ENCODE peak calls at places on chromosomes 1 and 21, in six cellular contexts. S is aorta, H is NCI-H1105, Y is NCI-H1417, T is neural progenitor cell, F is HEK293T. N is an unnamed sample.

GRCh38 chr1:163656367-163656766 is 334.6 kb downstream of the NUF2 start:
- DNase-seq in S (no peak), H (no peak), Y (peak), T (no peak), F (no peak), N (no peak)

GRCh38 chr1:36464605-36465393 is 615 bp upstream of the MRPS15 start:
- DNase-seq in S (no peak), H (peak), Y (peak), T (no peak), F (peak), N (peak)

GRCh38 chr1:154609398-154610380 is 1.7 kb upstream of the ADAR start:
- DNase-seq in S (no peak), H (no peak), Y (peak), T (peak), F (no peak), N (peak)

GRCh38 chr1:150829751-150830150 is 21.7 kb upstream of the CTSK start:
- DNase-seq in S (no peak), H (no peak), Y (no peak), T (peak), F (peak), N (no peak)

GRCh38 chr21:34335316-34335715 is 28.5 kb upstream of the KCNE2 start:
- DNase-seq in S (no peak), H (no peak), Y (peak), T (peak), F (no peak), N (no peak)

GRCh38 chr1:56359036-56359435 is 220.3 kb downstream of the PLPP3 start:
- DNase-seq in S (no peak), H (no peak), Y (no peak), T (no peak), F (no peak), N (no peak)

GRCh38 chr1:234658143-234658542 is 48.2 kb upstream of the IRF2BP2 start:
- DNase-seq in S (no peak), H (no peak), Y (no peak), T (peak), F (no peak), N (no peak)

GRCh38 chr1:112713466-112714312 is 1.4 kb downstream of the PPM1J start:
- DNase-seq in S (no peak), H (no peak), Y (no peak), T (peak), F (no peak), N (no peak)